ENCODE peak calls at places on chromosomes 5 and 9, in ten cellular contexts. R, I, T, Q, F, O, Y, J, B and A are unnamed samples.

GRCh38 chr5:128121679-128122078 is 38.1 kb downstream of the SLC12A2 start:
- DNase-seq in R (no peak), I (no peak), T (no peak), Q (no peak), F (no peak), O (peak), Y (no peak), J (peak), B (no peak), A (no peak)

GRCh38 chr9:69314547-69314946 is 10.5 kb upstream of the ENTREP1 start:
- DNase-seq in R (no peak), I (no peak), T (no peak), Q (no peak), F (no peak), O (peak), Y (no peak), J (no peak), B (no peak), A (no peak)

GRCh38 chr9:135663857-135664256 is 748 bp downstream of the LCN9 start:
- DNase-seq in R (no peak), I (no peak), T (no peak), Q (no peak), F (no peak), O (no peak), Y (no peak), J (no peak), B (no peak), A (no peak)

GRCh38 chr5:172478256-172478655 is 23.9 kb upstream of the SH3PXD2B start:
- DNase-seq in R (no peak), I (no peak), T (no peak), Q (no peak), F (no peak), O (no peak), Y (no peak), J (no peak), B (no peak), A (no peak)

GRCh38 chr9:116002624-116003023 is 151.0 kb upstream of the PAPPA start:
- DNase-seq in R (no peak), I (no peak), T (no peak), Q (no peak), F (no peak), O (peak), Y (no peak), J (peak), B (no peak), A (no peak)

GRCh38 chr5:1946122-1946677 is 63.5 kb upstream of the IRX4 start:
- DNase-seq in R (peak), I (no peak), T (no peak), Q (no peak), F (no peak), O (no peak), Y (no peak), J (no peak), B (no peak), A (peak)

GRCh38 chr9:107866912-107867311 is 377.3 kb upstream of the KLF4 start:
- DNase-seq in R (no peak), I (no peak), T (no peak), Q (no peak), F (no peak), O (no peak), Y (no peak), J (peak), B (no peak), A (no peak)

GRCh38 chr5:159965031-159965837 is 43.7 kb upstream of the TTC1 start:
- DNase-seq in R (peak), I (no peak), T (peak), Q (peak), F (peak), O (peak), Y (no peak), J (peak), B (no peak), A (peak)